ENCODE peak calls at places on chromosomes 6 and 20, in five cellular contexts. One of them, this sample, is unnamed.

GRCh38 chr6:161651949-161652348 is 378.1 kb upstream of the AGPAT4 start:
- DNase-seq in A549: no peak
- DNase-seq in fibroblast of pulmonary artery: no peak
- DNase-seq in T-helper 1 cell: no peak
- DNase-seq in foreskin fibroblast: no peak
- DNase-seq in this sample: no peak

GRCh38 chr6:77620290-77620882 is 32.5 kb upstream of the MEI4 start:
- DNase-seq in fibroblast of pulmonary artery: peak
- DNase-seq in A549: no peak
- DNase-seq in T-helper 1 cell: no peak
- DNase-seq in foreskin fibroblast: no peak
- DNase-seq in this sample: no peak

GRCh38 chr6:87155920-87156600 is 695 bp downstream of the ZNF292 start:
- DNase-seq in A549: peak
- DNase-seq in T-helper 1 cell: peak
- DNase-seq in foreskin fibroblast: peak
- DNase-seq in fibroblast of pulmonary artery: peak
- DNase-seq in this sample: peak

GRCh38 chr6:35327349-35328027 is 14.9 kb upstream of the PPARD start:
- DNase-seq in T-helper 1 cell: peak
- DNase-seq in A549: peak
- DNase-seq in fibroblast of pulmonary artery: peak
- DNase-seq in foreskin fibroblast: peak
- DNase-seq in this sample: peak

GRCh38 chr6:52497652-52498408 is 77.7 kb downstream of the EFHC1 start:
- DNase-seq in T-helper 1 cell: no peak
- DNase-seq in foreskin fibroblast: peak
- DNase-seq in A549: no peak
- DNase-seq in fibroblast of pulmonary artery: peak
- DNase-seq in this sample: no peak

GRCh38 chr20:48458601-48459385 is 369.0 kb downstream of the PREX1 start:
- DNase-seq in T-helper 1 cell: no peak
- DNase-seq in A549: no peak
- DNase-seq in fibroblast of pulmonary artery: no peak
- DNase-seq in foreskin fibroblast: no peak
- DNase-seq in this sample: no peak

GRCh38 chr6:45491874-45492273 is 114.1 kb upstream of the SUPT3H start:
- DNase-seq in A549: no peak
- DNase-seq in foreskin fibroblast: no peak
- DNase-seq in fibroblast of pulmonary artery: no peak
- DNase-seq in T-helper 1 cell: no peak
- DNase-seq in this sample: no peak

GRCh38 chr6:2940851-2941250 is 30.5 kb downstream of the SERPINB6 start:
- DNase-seq in T-helper 1 cell: no peak
- DNase-seq in foreskin fibroblast: no peak
- DNase-seq in fibroblast of pulmonary artery: no peak
- DNase-seq in A549: no peak
- DNase-seq in this sample: no peak

GRCh38 chr6:166500246-166500645 is 86.2 kb downstream of the RAMACL start:
- DNase-seq in A549: no peak
- DNase-seq in foreskin fibroblast: no peak
- DNase-seq in fibroblast of pulmonary artery: no peak
- DNase-seq in T-helper 1 cell: no peak
- DNase-seq in this sample: no peak

GRCh38 chr6:89559487-89559886 is 79.1 kb downstream of the LYRM2 start:
- DNase-seq in fibroblast of pulmonary artery: peak
- DNase-seq in foreskin fibroblast: peak
- DNase-seq in A549: no peak
- DNase-seq in T-helper 1 cell: no peak
- DNase-seq in this sample: no peak

GRCh38 chr6:43175676-43176422 is 4.8 kb downstream of the SRF start:
- DNase-seq in A549: no peak
- DNase-seq in foreskin fibroblast: no peak
- DNase-seq in T-helper 1 cell: no peak
- DNase-seq in fibroblast of pulmonary artery: no peak
- DNase-seq in this sample: no peak

GRCh38 chr6:150586850-150587359 is 12.8 kb upstream of the PLEKHG1 start:
- DNase-seq in A549: no peak
- DNase-seq in fibroblast of pulmonary artery: no peak
- DNase-seq in T-helper 1 cell: no peak
- DNase-seq in foreskin fibroblast: no peak
- DNase-seq in this sample: no peak

GRCh38 chr6:31419842-31420241 is 16.4 kb downstream of the MICA start:
- DNase-seq in foreskin fibroblast: no peak
- DNase-seq in T-helper 1 cell: no peak
- DNase-seq in fibroblast of pulmonary artery: no peak
- DNase-seq in A549: no peak
- DNase-seq in this sample: no peak

GRCh38 chr6:42453649-42454427 is 2.1 kb upstream of the TRERF1 start:
- DNase-seq in fibroblast of pulmonary artery: peak
- DNase-seq in A549: peak
- DNase-seq in foreskin fibroblast: peak
- DNase-seq in T-helper 1 cell: no peak
- DNase-seq in this sample: no peak

GRCh38 chr6:140285471-140285870 is 911.0 kb upstream of the CITED2 start:
- DNase-seq in A549: no peak
- DNase-seq in T-helper 1 cell: no peak
- DNase-seq in foreskin fibroblast: no peak
- DNase-seq in fibroblast of pulmonary artery: no peak
- DNase-seq in this sample: no peak

GRCh38 chr6:37092851-37093727 is 76.9 kb upstream of the PIM1 start:
- DNase-seq in fibroblast of pulmonary artery: no peak
- DNase-seq in A549: no peak
- DNase-seq in T-helper 1 cell: no peak
- DNase-seq in foreskin fibroblast: no peak
- DNase-seq in this sample: no peak

GRCh38 chr20:667351-668034 is 8.1 kb downstream of the SCRT2 start:
- DNase-seq in fibroblast of pulmonary artery: peak
- DNase-seq in A549: peak
- DNase-seq in T-helper 1 cell: peak
- DNase-seq in foreskin fibroblast: peak
- DNase-seq in this sample: peak

GRCh38 chr20:43752561-43753301 is 25.9 kb upstream of the GTSF1L start:
- DNase-seq in T-helper 1 cell: no peak
- DNase-seq in A549: no peak
- DNase-seq in fibroblast of pulmonary artery: peak
- DNase-seq in foreskin fibroblast: peak
- DNase-seq in this sample: no peak

GRCh38 chr6:140182819-140183218 is 808.4 kb upstream of the CITED2 start:
- DNase-seq in foreskin fibroblast: peak
- DNase-seq in T-helper 1 cell: no peak
- DNase-seq in fibroblast of pulmonary artery: no peak
- DNase-seq in A549: no peak
- DNase-seq in this sample: no peak

GRCh38 chr6:161228911-161229591 is 44.8 kb downstream of the AGPAT4 start:
- DNase-seq in T-helper 1 cell: no peak
- DNase-seq in foreskin fibroblast: peak
- DNase-seq in A549: no peak
- DNase-seq in fibroblast of pulmonary artery: peak
- DNase-seq in this sample: no peak

GRCh38 chr6:146785001-146785585 is 186.3 kb downstream of the ADGB start:
- DNase-seq in fibroblast of pulmonary artery: peak
- DNase-seq in T-helper 1 cell: no peak
- DNase-seq in A549: peak
- DNase-seq in foreskin fibroblast: peak
- DNase-seq in this sample: no peak

GRCh38 chr6:75023634-75024033 is 182.2 kb downstream of the COL12A1 start:
- DNase-seq in T-helper 1 cell: no peak
- DNase-seq in foreskin fibroblast: peak
- DNase-seq in fibroblast of pulmonary artery: no peak
- DNase-seq in A549: no peak
- DNase-seq in this sample: no peak

GRCh38 chr20:18718129-18718528 is 95.5 kb upstream of the SCP2D1 start:
- DNase-seq in T-helper 1 cell: no peak
- DNase-seq in fibroblast of pulmonary artery: no peak
- DNase-seq in A549: no peak
- DNase-seq in foreskin fibroblast: no peak
- DNase-seq in this sample: no peak

GRCh38 chr6:152642578-152643375 is 5.6 kb upstream of the SYNE1 start:
- DNase-seq in T-helper 1 cell: no peak
- DNase-seq in fibroblast of pulmonary artery: peak
- DNase-seq in A549: peak
- DNase-seq in foreskin fibroblast: peak
- DNase-seq in this sample: no peak

GRCh38 chr6:134296762-134297161 is 21.1 kb downstream of the SGK1 start:
- DNase-seq in A549: no peak
- DNase-seq in fibroblast of pulmonary artery: no peak
- DNase-seq in T-helper 1 cell: no peak
- DNase-seq in foreskin fibroblast: no peak
- DNase-seq in this sample: no peak

GRCh38 chr20:47610247-47610944 is 108.7 kb downstream of the NCOA3 start:
- DNase-seq in T-helper 1 cell: peak
- DNase-seq in A549: peak
- DNase-seq in fibroblast of pulmonary artery: peak
- DNase-seq in foreskin fibroblast: peak
- DNase-seq in this sample: peak

GRCh38 chr6:52642381-52642780 is 28.5 kb upstream of the TMEM14A start:
- DNase-seq in T-helper 1 cell: no peak
- DNase-seq in A549: no peak
- DNase-seq in foreskin fibroblast: no peak
- DNase-seq in fibroblast of pulmonary artery: no peak
- DNase-seq in this sample: no peak

GRCh38 chr6:43481591-43482242 is 4.3 kb downstream of the TJAP1 start:
- DNase-seq in T-helper 1 cell: no peak
- DNase-seq in fibroblast of pulmonary artery: no peak
- DNase-seq in A549: no peak
- DNase-seq in foreskin fibroblast: no peak
- DNase-seq in this sample: no peak

GRCh38 chr6:142809947-142810346 is 135.0 kb downstream of the HIVEP2 start:
- DNase-seq in foreskin fibroblast: no peak
- DNase-seq in T-helper 1 cell: no peak
- DNase-seq in fibroblast of pulmonary artery: no peak
- DNase-seq in A549: no peak
- DNase-seq in this sample: no peak

GRCh38 chr20:56368351-56369134 is 9.8 kb downstream of the FAM210B start:
- DNase-seq in fibroblast of pulmonary artery: no peak
- DNase-seq in A549: no peak
- DNase-seq in foreskin fibroblast: no peak
- DNase-seq in T-helper 1 cell: no peak
- DNase-seq in this sample: no peak

This sample was measured in naive thymus-derived CD8-positive, alpha-beta T cell.